ENCODE peak calls at places on chromosomes 12 and 14, in seven cellular contexts. One of them, this sample, is unnamed. For H3K79me2, the result is how much of the 10 kb centered on the place peaks cover.

GRCh38 chr12:130545475-130545874 is 170.6 kb downstream of the RIMBP2 start:
- DNase-seq in neural progenitor cell: no peak
- DNase-seq in HCT116: no peak
- DNase-seq in GM23338: no peak
- DNase-seq in GM23248: no peak
- DNase-seq in OCI-LY7: no peak
- DNase-seq in hepatocyte: no peak
- DNase-seq in this sample: no peak

GRCh38 chr14:71541271-71541670 is 391.0 kb upstream of the RGS6 start:
- DNase-seq in HCT116: no peak
- DNase-seq in GM23248: no peak
- DNase-seq in hepatocyte: no peak
- DNase-seq in neural progenitor cell: no peak
- DNase-seq in OCI-LY7: no peak
- DNase-seq in GM23338: no peak
- DNase-seq in this sample: no peak

GRCh38 chr12:57129311-57130288 is 1.3 kb downstream of the LRP1 start:
- DNase-seq in HCT116: no peak
- DNase-seq in OCI-LY7: no peak
- DNase-seq in GM23338: peak
- DNase-seq in GM23248: peak
- DNase-seq in hepatocyte: no peak
- DNase-seq in neural progenitor cell: peak
- DNase-seq in this sample: no peak

GRCh38 chr12:113152835-113153814 is 3.6 kb downstream of the CFAP73 start:
- DNase-seq in hepatocyte: peak
- DNase-seq in GM23338: peak
- DNase-seq in neural progenitor cell: peak
- DNase-seq in HCT116: peak
- DNase-seq in OCI-LY7: peak
- DNase-seq in GM23248: peak
- DNase-seq in this sample: peak

GRCh38 chr12:10226086-10226485 is 13.4 kb downstream of the GABARAPL1 start:
- DNase-seq in GM23338: no peak
- DNase-seq in HCT116: no peak
- DNase-seq in OCI-LY7: no peak
- DNase-seq in hepatocyte: no peak
- DNase-seq in neural progenitor cell: peak
- DNase-seq in GM23248: no peak
- DNase-seq in this sample: no peak

GRCh38 chr12:103712191-103712590 is 125.1 kb downstream of the STAB2 start:
- DNase-seq in HCT116: no peak
- DNase-seq in hepatocyte: no peak
- DNase-seq in OCI-LY7: no peak
- DNase-seq in GM23338: no peak
- DNase-seq in neural progenitor cell: no peak
- DNase-seq in GM23248: no peak
- DNase-seq in this sample: no peak

GRCh38 chr12:75889214-75889613 is 142.4 kb downstream of the PHLDA1 start:
- DNase-seq in OCI-LY7: no peak
- DNase-seq in neural progenitor cell: peak
- DNase-seq in GM23338: peak
- DNase-seq in HCT116: no peak
- DNase-seq in hepatocyte: no peak
- DNase-seq in GM23248: no peak
- DNase-seq in this sample: no peak

GRCh38 chr12:3526776-3527175 is 35.8 kb downstream of the PRMT8 start:
- DNase-seq in GM23248: no peak
- DNase-seq in hepatocyte: no peak
- DNase-seq in GM23338: no peak
- DNase-seq in OCI-LY7: no peak
- DNase-seq in HCT116: no peak
- DNase-seq in neural progenitor cell: no peak
- DNase-seq in this sample: no peak

GRCh38 chr14:105052110-105052458 is 13.1 kb downstream of the GPR132 start:
- DNase-seq in GM23248: peak
- DNase-seq in hepatocyte: no peak
- DNase-seq in OCI-LY7: no peak
- DNase-seq in neural progenitor cell: no peak
- DNase-seq in HCT116: no peak
- DNase-seq in GM23338: no peak
- DNase-seq in this sample: no peak

GRCh38 chr14:77037338-77037782 is 8.9 kb upstream of the IRF2BPL start:
- DNase-seq in GM23338: no peak
- DNase-seq in neural progenitor cell: no peak
- DNase-seq in hepatocyte: no peak
- DNase-seq in OCI-LY7: no peak
- DNase-seq in HCT116: no peak
- DNase-seq in GM23248: no peak
- DNase-seq in this sample: no peak

GRCh38 chr12:115922952-115923564 is 354.4 kb downstream of the MED13L start:
- DNase-seq in HCT116: no peak
- DNase-seq in neural progenitor cell: no peak
- DNase-seq in hepatocyte: no peak
- DNase-seq in GM23338: peak
- DNase-seq in OCI-LY7: peak
- DNase-seq in GM23248: peak
- DNase-seq in this sample: peak

GRCh38 chr12:130480887-130481286 is 143.2 kb downstream of the PIWIL1 start:
- DNase-seq in GM23248: no peak
- DNase-seq in HCT116: no peak
- DNase-seq in hepatocyte: no peak
- DNase-seq in neural progenitor cell: no peak
- DNase-seq in OCI-LY7: no peak
- DNase-seq in GM23338: no peak
- DNase-seq in this sample: no peak

GRCh38 chr14:85958069-85958468 is 428.1 kb downstream of the FLRT2 start:
- DNase-seq in GM23248: no peak
- DNase-seq in HCT116: no peak
- DNase-seq in OCI-LY7: no peak
- DNase-seq in neural progenitor cell: no peak
- DNase-seq in GM23338: peak
- DNase-seq in hepatocyte: no peak
- DNase-seq in this sample: no peak

GRCh38 chr12:24853588-24853987 is 95.3 kb downstream of the BCAT1 start:
- DNase-seq in neural progenitor cell: no peak
- DNase-seq in OCI-LY7: no peak
- DNase-seq in GM23248: peak
- DNase-seq in hepatocyte: no peak
- DNase-seq in HCT116: no peak
- DNase-seq in GM23338: no peak
- DNase-seq in this sample: no peak

GRCh38 chr14:96663076-96663475 is 134.1 kb upstream of the VRK1 start:
- DNase-seq in GM23338: no peak
- DNase-seq in HCT116: no peak
- DNase-seq in OCI-LY7: no peak
- DNase-seq in GM23248: no peak
- DNase-seq in neural progenitor cell: no peak
- DNase-seq in hepatocyte: no peak
- DNase-seq in this sample: no peak

GRCh38 chr12:6333029-6333428 is 8.8 kb downstream of the TNFRSF1A start:
- DNase-seq in hepatocyte: no peak
- DNase-seq in GM23338: no peak
- DNase-seq in neural progenitor cell: no peak
- DNase-seq in HCT116: no peak
- DNase-seq in OCI-LY7: no peak
- DNase-seq in GM23248: no peak
- DNase-seq in this sample: no peak
- TF ChIP-seq EZH2phosphoT487 in hepatocyte: no peak
- TF ChIP-seq EZH2phosphoT487 in GM23338: no peak
- TF ChIP-seq EZH2phosphoT487 in neural progenitor cell: no peak
- TF ChIP-seq EZH2phosphoT487 in HCT116: no peak
- TF ChIP-seq EZH2phosphoT487 in OCI-LY7: no peak
- TF ChIP-seq EZH2phosphoT487 in GM23248: no peak
- TF ChIP-seq EZH2phosphoT487 in this sample: no peak

GRCh38 chr12:7120166-7120565 is 8.5 kb downstream of the RBP5 start:
- DNase-seq in GM23248: no peak
- DNase-seq in neural progenitor cell: no peak
- DNase-seq in OCI-LY7: no peak
- DNase-seq in hepatocyte: no peak
- DNase-seq in HCT116: no peak
- DNase-seq in GM23338: no peak
- DNase-seq in this sample: no peak

GRCh38 chr12:7125632-7126227 is 3.0 kb downstream of the RBP5 start:
- DNase-seq in GM23248: no peak
- DNase-seq in GM23338: no peak
- DNase-seq in hepatocyte: no peak
- DNase-seq in HCT116: no peak
- DNase-seq in neural progenitor cell: no peak
- DNase-seq in OCI-LY7: no peak
- DNase-seq in this sample: no peak

GRCh38 chr12:7122876-7123769 is 5.6 kb downstream of the RBP5 start:
- DNase-seq in GM23248: no peak
- DNase-seq in GM23338: no peak
- DNase-seq in HCT116: no peak
- DNase-seq in hepatocyte: no peak
- DNase-seq in OCI-LY7: no peak
- DNase-seq in neural progenitor cell: no peak
- DNase-seq in this sample: no peak

GRCh38 chr12:7121324-7121723 is 7.4 kb downstream of the RBP5 start:
- DNase-seq in neural progenitor cell: no peak
- DNase-seq in HCT116: no peak
- DNase-seq in hepatocyte: no peak
- DNase-seq in OCI-LY7: no peak
- DNase-seq in GM23338: no peak
- DNase-seq in GM23248: no peak
- DNase-seq in this sample: no peak

DNA sequence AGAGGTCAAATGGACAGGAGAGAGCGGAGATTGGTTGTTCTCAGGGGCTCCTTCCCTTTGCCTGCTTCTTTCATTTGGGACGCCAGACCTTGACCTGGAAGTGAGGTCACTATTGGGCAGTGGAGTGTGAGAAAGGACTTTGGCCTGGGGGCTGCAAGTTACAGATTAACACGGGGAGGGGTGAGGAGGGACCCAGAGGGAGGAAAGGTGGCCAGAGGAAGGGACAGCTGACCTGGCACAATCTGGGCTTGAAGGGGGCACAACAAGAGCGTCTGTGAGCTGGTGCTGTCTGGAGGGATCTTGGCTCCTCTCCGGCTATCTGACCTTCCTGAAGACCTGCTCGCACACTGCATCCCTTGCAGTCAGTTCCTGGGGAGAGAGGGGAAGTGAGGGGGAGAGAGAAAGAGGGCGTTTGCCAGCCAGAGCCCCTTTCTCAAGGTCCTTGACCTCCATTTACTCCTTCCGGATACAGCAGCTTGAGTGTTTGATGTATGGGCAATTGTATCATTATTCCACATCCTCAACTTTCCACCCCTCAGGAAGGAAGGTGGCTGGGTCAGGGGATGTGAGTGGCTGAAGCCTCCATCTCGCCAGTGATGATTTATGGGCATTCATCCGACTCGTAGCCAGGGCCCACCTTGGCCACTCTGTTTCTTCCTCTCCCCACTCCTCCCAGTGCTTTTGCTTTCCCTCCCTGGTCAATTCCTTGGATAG is 4.7 kb downstream of the RBP5 start:
- DNase-seq in hepatocyte: peak
- DNase-seq in HCT116: no peak
- DNase-seq in OCI-LY7: no peak
- DNase-seq in neural progenitor cell: no peak
- DNase-seq in GM23338: no peak
- DNase-seq in GM23248: no peak
- DNase-seq in this sample: no peak
- H3K4me3 ChIP-seq in hepatocyte: no peak
- H3K4me3 ChIP-seq in HCT116: no peak
- H3K4me3 ChIP-seq in OCI-LY7: no peak
- H3K4me3 ChIP-seq in neural progenitor cell: no peak
- H3K4me3 ChIP-seq in GM23338: no peak
- H3K4me3 ChIP-seq in GM23248: no peak
- H3K4me3 ChIP-seq in this sample: no peak

GRCh38 chr14:73744175-73744867 is 30.1 kb upstream of the PNMA1 start:
- DNase-seq in HCT116: no peak
- DNase-seq in neural progenitor cell: no peak
- DNase-seq in GM23248: no peak
- DNase-seq in GM23338: no peak
- DNase-seq in OCI-LY7: no peak
- DNase-seq in hepatocyte: peak
- DNase-seq in this sample: no peak

GRCh38 chr14:73742520-73743238 is 28.5 kb upstream of the PNMA1 start:
- DNase-seq in OCI-LY7: no peak
- DNase-seq in HCT116: no peak
- DNase-seq in hepatocyte: no peak
- DNase-seq in GM23248: no peak
- DNase-seq in neural progenitor cell: no peak
- DNase-seq in GM23338: no peak
- DNase-seq in this sample: no peak

GRCh38 chr14:73741876-73742519 is 27.8 kb upstream of the PNMA1 start:
- DNase-seq in GM23248: peak
- DNase-seq in hepatocyte: peak
- DNase-seq in OCI-LY7: peak
- DNase-seq in neural progenitor cell: no peak
- DNase-seq in GM23338: no peak
- DNase-seq in HCT116: no peak
- DNase-seq in this sample: no peak

GRCh38 chr14:73744874-73745529 is 30.8 kb upstream of the PNMA1 start:
- DNase-seq in GM23248: no peak
- DNase-seq in HCT116: peak
- DNase-seq in neural progenitor cell: no peak
- DNase-seq in OCI-LY7: peak
- DNase-seq in hepatocyte: peak
- DNase-seq in GM23338: no peak
- DNase-seq in this sample: peak

DNA sequence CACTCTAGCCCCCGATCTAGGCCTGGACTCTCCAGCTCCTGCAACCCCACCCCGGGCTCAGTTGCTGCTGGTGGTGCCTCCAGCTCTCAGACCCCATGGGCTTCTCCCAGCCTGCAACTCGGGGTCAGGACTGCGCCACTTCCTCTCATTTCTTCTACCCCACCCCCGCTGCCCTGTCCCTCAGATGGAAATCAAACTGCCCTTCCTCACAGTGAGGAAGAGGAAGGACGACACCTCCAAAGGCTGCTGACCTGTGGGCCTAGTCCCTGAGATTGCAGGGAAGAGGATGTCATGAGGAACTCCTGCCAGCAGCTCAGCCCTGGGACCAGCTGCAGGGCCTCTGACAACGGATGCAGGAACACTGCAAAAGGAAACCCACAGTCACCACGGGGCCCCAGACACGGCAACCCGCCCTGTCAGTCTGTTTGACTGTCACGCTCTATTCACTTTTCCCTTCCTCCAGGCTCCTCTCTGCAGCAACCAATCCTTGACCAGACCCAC is 29.3 kb upstream of the PNMA1 start:
- DNase-seq in GM23248: no peak
- DNase-seq in hepatocyte: peak
- DNase-seq in GM23338: no peak
- DNase-seq in neural progenitor cell: no peak
- DNase-seq in OCI-LY7: peak
- DNase-seq in HCT116: no peak
- DNase-seq in this sample: no peak
- H3K79me2 ChIP-seq in GM23248: half or more
- H3K79me2 ChIP-seq in hepatocyte: half or more
- H3K79me2 ChIP-seq in GM23338: under half
- H3K79me2 ChIP-seq in neural progenitor cell: under half
- H3K79me2 ChIP-seq in OCI-LY7: half or more
- H3K79me2 ChIP-seq in HCT116: half or more
- H3K79me2 ChIP-seq in this sample: half or more

DNA sequence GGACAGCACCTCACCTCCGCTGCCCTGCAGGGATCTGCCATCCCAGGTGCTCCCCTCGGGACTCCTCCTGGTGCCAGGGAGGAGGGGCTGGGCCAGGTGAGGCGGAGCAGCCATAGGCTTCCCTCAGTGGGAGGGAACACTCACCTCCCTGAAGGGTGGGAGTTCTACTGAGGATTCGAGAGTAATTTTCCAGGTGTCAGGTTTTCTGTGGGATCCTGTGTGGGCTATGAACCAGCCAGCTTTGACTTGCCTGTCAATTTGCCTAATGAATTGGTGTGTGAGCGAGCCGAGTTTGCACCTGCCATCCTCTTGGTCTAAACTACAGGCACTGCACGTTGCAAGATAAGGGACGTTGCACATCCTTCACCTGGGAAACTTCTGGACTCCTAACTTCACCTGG is 50.3 kb downstream of the NOC4L start:
- DNase-seq in OCI-LY7: no peak
- DNase-seq in neural progenitor cell: no peak
- DNase-seq in HCT116: no peak
- DNase-seq in GM23338: no peak
- DNase-seq in GM23248: no peak
- DNase-seq in hepatocyte: no peak
- DNase-seq in this sample: no peak
- TF ChIP-seq EZH2phosphoT487 in OCI-LY7: no peak
- TF ChIP-seq EZH2phosphoT487 in neural progenitor cell: no peak
- TF ChIP-seq EZH2phosphoT487 in HCT116: no peak
- TF ChIP-seq EZH2phosphoT487 in GM23338: no peak
- TF ChIP-seq EZH2phosphoT487 in GM23248: no peak
- TF ChIP-seq EZH2phosphoT487 in hepatocyte: no peak
- TF ChIP-seq EZH2phosphoT487 in this sample: no peak

This sample was measured in PC-3.